ENCODE peak calls at places on chromosomes 2 and 18, in eight cellular contexts. X is K562, G is HCT116, T is SK-N-SH, Y is Panc1, C is HepG2, U is A549, I is GM12878. B is an unnamed sample.

GRCh38 chr2:209331291-209331844 is 92.5 kb upstream of the MAP2 start:
- DNase-seq in T (peak; percentile 31), G (peak; percentile 62), X (peak; percentile 10), U (peak; percentile 66), Y (peak; percentile 32), I (no peak), C (peak; percentile 49), B (peak; percentile 80)

GRCh38 chr2:30149976-30150375 is 3.2 kb downstream of the YPEL5 start:
- DNase-seq in T (no peak), Y (no peak), C (no peak), G (no peak), I (no peak), X (no peak), U (no peak), B (no peak)

GRCh38 chr2:170122883-170123547 is 54.9 kb upstream of the MYO3B start:
- DNase-seq in U (peak; percentile 42), C (peak; percentile 49), X (no peak), Y (peak; percentile 18), I (no peak), T (no peak), G (peak; percentile 13), B (no peak)

GRCh38 chr2:168738057-168738456 is 64.4 kb upstream of the NOSTRIN start:
- DNase-seq in T (no peak), G (no peak), Y (no peak), X (no peak), C (no peak), I (no peak), U (no peak), B (no peak)

GRCh38 chr2:138814123-138814883 is 34.1 kb upstream of the NXPH2 start:
- DNase-seq in C (peak; percentile 35), G (peak; percentile 13), I (no peak), Y (no peak), U (peak; percentile 18), X (peak; percentile 2), T (no peak), B (peak; percentile 70)

GRCh38 chr18:66344227-66344626 is 259.7 kb downstream of the CDH19 start:
- DNase-seq in G (no peak), T (no peak), X (no peak), I (no peak), C (no peak), U (no peak), Y (no peak), B (no peak)

GRCh38 chr2:81550277-81550676 is 1245.7 kb upstream of the LRRTM1 start:
- DNase-seq in U (no peak), Y (no peak), T (no peak), C (no peak), X (no peak), I (no peak), G (no peak), B (no peak)

GRCh38 chr2:173354073-173354600 is 535 bp upstream of the CDCA7 start:
- DNase-seq in I (no peak), G (no peak), T (peak; percentile 80), Y (no peak), X (no peak), C (peak; percentile 27), U (peak; percentile 72), B (peak; percentile 73)

GRCh38 chr2:174835797-174836255 is 71.6 kb upstream of the CHRNA1 start:
- DNase-seq in I (no peak), U (no peak), T (no peak), C (no peak), Y (no peak), X (no peak), G (no peak), B (peak; percentile 38)

GRCh38 chr2:68784191-68784590 is 49.6 kb downstream of the ARHGAP25 start:
- DNase-seq in C (no peak), G (no peak), T (no peak), X (no peak), Y (no peak), I (no peak), U (no peak), B (no peak)
- H3K4me1 ChIP-seq in C (no peaks in the 10 kb centered on the region), G (no peaks in the 10 kb centered on the region), T (no peaks in the 10 kb centered on the region), X (peaks cover 7% of the 10 kb centered on the region), Y (no peaks in the 10 kb centered on the region), I (peaks cover 1% of the 10 kb centered on the region), U (no peaks in the 10 kb centered on the region), B (no peaks in the 10 kb centered on the region)

GRCh38 chr18:9771261-9771976 is 63.3 kb downstream of the RAB31 start:
- DNase-seq in Y (peak; percentile 48), T (peak; percentile 86), I (no peak), X (peak; percentile 90), U (peak; percentile 73), C (peak; percentile 53), G (peak; percentile 56), B (peak; percentile 90)

GRCh38 chr18:9774150-9774549 is 66.0 kb downstream of the RAB31 start:
- DNase-seq in U (no peak), G (no peak), T (no peak), I (no peak), X (no peak), Y (no peak), C (no peak), B (peak; percentile 15)

GRCh38 chr18:9772847-9773677 is 65.0 kb downstream of the RAB31 start:
- DNase-seq in X (no peak), C (no peak), U (no peak), I (no peak), Y (no peak), T (no peak), G (no peak), B (no peak)

GRCh38 chr18:9771977-9772660 is 64.0 kb downstream of the RAB31 start:
- DNase-seq in Y (no peak), C (no peak), G (no peak), I (no peak), U (no peak), T (no peak), X (no peak), B (no peak)

DNA sequence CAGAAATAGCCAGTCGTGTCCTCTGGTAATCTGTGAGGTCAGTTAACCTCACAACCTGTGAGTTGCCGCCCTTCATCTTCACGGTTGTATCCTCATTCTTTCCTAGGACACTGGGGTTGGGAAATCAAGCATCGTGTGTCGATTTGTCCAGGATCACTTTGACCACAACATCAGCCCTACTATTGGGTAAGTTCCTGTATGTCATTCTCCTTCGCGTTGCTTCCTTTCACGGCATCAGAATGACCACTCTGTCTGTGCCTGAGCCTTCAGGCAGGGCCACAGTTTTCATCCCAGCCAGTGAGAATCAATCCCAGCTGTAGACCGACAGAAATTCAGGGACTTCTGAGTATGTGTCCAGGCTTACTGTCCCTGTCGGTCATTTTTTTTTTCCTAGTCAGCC is 67.1 kb downstream of the RAB31 start:
- DNase-seq in G (no peak), C (no peak), U (no peak), X (no peak), I (no peak), T (no peak), Y (no peak), B (no peak)
- TF ChIP-seq REST in G (no peak), C (no peak), U (no peak), X (no peak), I (no peak), T (no peak), Y (no peak), B (no peak)

GRCh38 chr18:48928787-48929186 is 22.0 kb downstream of the SMAD7 start:
- DNase-seq in U (no peak), T (peak; percentile 73), X (no peak), Y (no peak), G (no peak), C (peak; percentile 65), I (peak; percentile 72), B (no peak)
- H3K4me1 ChIP-seq in U (peaks cover 96% of the 10 kb centered on the region), T (peaks cover 97% of the 10 kb centered on the region), X (peaks cover 62% of the 10 kb centered on the region), Y (peaks cover 93% of the 10 kb centered on the region), G (peaks cover 63% of the 10 kb centered on the region), C (peaks cover 97% of the 10 kb centered on the region), I (peaks cover 72% of the 10 kb centered on the region), B (peaks cover 91% of the 10 kb centered on the region)

GRCh38 chr2:62895632-62896009 is 155.0 kb upstream of the OTX1 start:
- DNase-seq in T (no peak), Y (no peak), C (no peak), U (no peak), I (no peak), G (no peak), X (no peak), B (no peak)

GRCh38 chr2:62894966-62895631 is 155.5 kb upstream of the OTX1 start:
- DNase-seq in U (no peak), I (no peak), G (no peak), T (no peak), C (no peak), X (no peak), Y (no peak), B (no peak)

GRCh38 chr2:62897187-62897827 is 153.3 kb upstream of the OTX1 start:
- DNase-seq in T (no peak), C (no peak), Y (no peak), X (no peak), U (no peak), I (no peak), G (no peak), B (no peak)
- TF ChIP-seq REST in T (no peak), C (no peak), Y (no peak), X (no peak), U (no peak), I (no peak), G (no peak), B (no peak)

B was measured in GM23338.